ENCODE peak calls at places on chromosomes 7 and 10, in nine cellular contexts. A, J, T, L, P, M, O, K and C are unnamed samples. For H3K27me3, the result is how much of the 10 kb centered on the place peaks cover.

GRCh38 chr10:37268266-37268665 is 142.9 kb downstream of the ANKRD30A start:
- DNase-seq in A (no peak), J (no peak), T (no peak), L (no peak), P (no peak), M (no peak), O (no peak), K (no peak), C (no peak)

GRCh38 chr7:81484266-81484665 is 285.6 kb downstream of the HGF start:
- DNase-seq in A (no peak), J (peak), T (peak), L (peak), P (no peak), M (peak), O (peak), K (peak), C (peak)

GRCh38 chr7:79272066-79272669 is 181.3 kb downstream of the MAGI2 start:
- DNase-seq in A (no peak), J (peak), T (peak), L (peak), P (no peak), M (no peak), O (peak), K (no peak), C (no peak)

GRCh38 chr10:89219512-89220218 is 12.5 kb upstream of the CH25H start:
- DNase-seq in A (peak), J (no peak), T (no peak), L (no peak), P (no peak), M (no peak), O (no peak), K (no peak), C (peak)

GRCh38 chr7:29567174-29567573 is 3.5 kb downstream of the PRR15 start:
- DNase-seq in A (no peak), J (no peak), T (no peak), L (no peak), P (no peak), M (no peak), O (no peak), K (no peak), C (no peak)

GRCh38 chr7:140557809-140558518 is 78.7 kb upstream of the MKRN1 start:
- DNase-seq in A (peak), J (no peak), T (peak), L (no peak), P (no peak), M (no peak), O (no peak), K (no peak), C (no peak)

GRCh38 chr7:5699951-5700384 is 81.5 kb downstream of the RNF216 start:
- DNase-seq in A (no peak), J (no peak), T (no peak), L (no peak), P (no peak), M (no peak), O (no peak), K (no peak), C (peak)

GRCh38 chr7:105875505-105875904 is 894 bp downstream of the ATXN7L1 start:
- DNase-seq in A (no peak), J (peak), T (peak), L (peak), P (no peak), M (no peak), O (no peak), K (no peak), C (no peak)

GRCh38 chr7:70056363-70056762 is 458.1 kb downstream of the AUTS2 start:
- DNase-seq in A (no peak), J (no peak), T (no peak), L (no peak), P (no peak), M (no peak), O (no peak), K (no peak), C (no peak)

GRCh38 chr10:52312999-52313349 is 1.1 kb upstream of the DKK1 start:
- DNase-seq in A (no peak), J (peak), T (peak), L (no peak), P (no peak), M (no peak), O (no peak), K (no peak), C (no peak)
- H3K27me3 ChIP-seq in A (under half), J (under half), T (under half), L (under half), P (under half), M (under half), O (under half), K (under half), C (under half)

DNA sequence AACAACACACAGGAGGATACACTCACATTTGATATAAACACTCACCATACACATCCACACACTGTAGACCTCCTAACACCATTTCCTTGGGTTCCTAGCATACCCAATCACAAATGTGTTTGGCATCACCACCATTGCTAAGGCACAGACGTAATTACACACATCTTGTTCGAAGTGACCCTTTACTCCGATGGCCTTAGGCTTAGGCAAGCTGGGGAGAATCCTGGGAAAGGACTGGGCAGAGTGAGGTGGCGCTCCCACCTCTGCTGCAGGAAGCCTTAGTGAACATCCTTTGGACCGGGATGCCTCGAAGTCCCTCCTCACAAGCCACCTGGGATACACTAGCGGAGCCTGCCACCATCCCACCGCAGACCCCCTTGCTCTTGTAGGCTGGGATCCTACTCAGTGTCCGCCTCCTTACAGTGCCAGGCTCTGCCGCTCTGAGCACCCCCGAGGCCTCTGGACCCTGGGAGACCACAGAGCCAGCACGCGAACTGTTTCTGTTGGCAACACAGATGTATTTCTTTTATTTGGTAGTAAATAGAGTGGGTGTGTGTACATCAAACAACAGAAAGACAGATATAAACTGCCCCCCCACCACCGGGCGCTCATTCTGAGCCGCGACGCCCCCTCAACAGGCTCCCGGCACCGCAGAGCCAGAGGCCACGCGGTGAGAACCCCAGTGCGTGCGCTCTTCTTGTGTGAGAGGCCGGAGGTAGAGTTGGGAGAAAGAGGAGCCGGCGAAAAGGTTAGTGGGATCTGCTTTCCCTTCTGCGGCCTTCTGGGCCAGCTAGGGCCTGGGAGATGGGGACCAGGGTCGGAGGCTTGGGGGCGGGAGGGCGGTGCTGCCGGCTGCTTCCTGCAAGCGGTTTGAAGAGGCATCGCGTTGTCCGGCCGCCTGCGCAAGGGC is 5.9 kb upstream of the HMX2 start:
- DNase-seq in A (no peak), J (no peak), T (no peak), L (no peak), P (no peak), M (no peak), O (no peak), K (no peak), C (no peak)
- H3K27me3 ChIP-seq in A (half or more), J (half or more), T (half or more), L (half or more), P (under half), M (under half), O (half or more), K (half or more), C (half or more)

GRCh38 chr10:111677747-111678146 is 505.8 kb downstream of the GPAM start:
- DNase-seq in A (no peak), J (no peak), T (peak), L (no peak), P (no peak), M (no peak), O (no peak), K (no peak), C (no peak)
- H3K27me3 ChIP-seq in A (under half), J (under half), T (under half), L (under half), P (under half), M (under half), O (under half), K (under half), C (under half)

DNA sequence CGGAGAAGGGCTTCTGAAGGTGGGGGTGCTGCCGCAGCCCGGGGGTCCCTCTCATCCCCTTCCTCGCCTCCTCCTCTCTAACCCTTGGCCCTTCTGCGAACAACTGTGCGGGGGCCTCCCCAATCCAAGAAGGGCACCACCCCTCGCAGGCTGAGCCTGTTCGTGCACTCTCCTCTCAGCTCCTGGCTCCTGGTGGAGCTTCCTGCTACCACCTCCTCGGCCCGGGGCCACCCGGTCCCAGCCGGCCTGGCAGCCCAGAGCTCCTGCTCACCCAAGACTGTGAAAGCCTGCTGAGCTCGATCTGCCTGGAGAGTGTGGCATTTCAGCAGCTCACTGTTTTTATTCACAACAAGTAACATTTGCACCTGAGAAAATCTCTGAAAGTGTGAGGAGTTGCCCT is 2.4 kb downstream of the ADGRA1 start:
- DNase-seq in A (no peak), J (no peak), T (no peak), L (no peak), P (no peak), M (no peak), O (no peak), K (no peak), C (no peak)
- H3K27me3 ChIP-seq in A (under half), J (under half), T (half or more), L (under half), P (under half), M (under half), O (under half), K (under half), C (under half)

GRCh38 chr10:29056729-29057128 is 232.1 kb upstream of the LYZL1 start:
- DNase-seq in A (no peak), J (peak), T (no peak), L (no peak), P (no peak), M (no peak), O (no peak), K (no peak), C (no peak)
- H3K27me3 ChIP-seq in A (under half), J (under half), T (under half), L (under half), P (under half), M (under half), O (under half), K (under half), C (under half)

DNA sequence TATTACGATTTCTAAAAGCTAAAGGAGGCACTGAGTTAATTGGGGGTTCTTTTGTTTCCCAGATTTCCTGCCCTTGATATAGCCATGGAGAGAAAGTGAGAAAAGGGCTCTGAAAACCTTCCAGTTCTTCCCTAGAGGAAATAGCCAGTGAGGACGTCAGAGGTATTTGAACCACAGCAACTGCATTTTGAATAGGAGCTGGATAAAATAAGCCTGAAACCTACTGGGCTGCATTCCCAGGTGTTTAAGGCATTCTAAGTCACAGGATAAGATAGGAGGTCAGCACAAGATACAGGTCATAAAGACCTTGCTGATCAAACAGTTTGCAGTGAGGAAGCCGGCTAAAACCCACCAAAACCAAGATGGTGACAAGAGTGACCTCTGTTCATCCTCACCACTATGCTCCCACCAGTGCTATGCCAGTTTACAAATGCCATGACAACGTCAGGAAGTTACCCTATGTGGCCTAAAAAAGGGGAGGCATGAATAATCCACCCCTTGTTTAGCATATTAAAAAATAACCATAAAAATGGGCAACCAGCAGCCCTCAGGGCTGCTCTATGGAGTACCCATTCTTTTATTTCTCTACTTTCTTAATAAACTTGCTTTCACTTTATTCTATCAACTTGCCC is 85.1 kb upstream of the FRMD4A start:
- DNase-seq in A (peak), J (no peak), T (no peak), L (no peak), P (no peak), M (no peak), O (no peak), K (no peak), C (no peak)
- H3K27me3 ChIP-seq in A (under half), J (under half), T (under half), L (under half), P (under half), M (under half), O (under half), K (under half), C (under half)

GRCh38 chr10:62691331-62691730 is 113.2 kb upstream of the ADO start:
- DNase-seq in A (no peak), J (no peak), T (no peak), L (no peak), P (no peak), M (no peak), O (no peak), K (no peak), C (no peak)
- H3K27me3 ChIP-seq in A (under half), J (under half), T (under half), L (under half), P (under half), M (under half), O (under half), K (under half), C (under half)